ENCODE peak calls at places on chromosomes 3 and 15, in six cellular contexts. One of them, this sample, is unnamed.
A peak's percentile ranks its signal among the peaks of the same experiment; 100 is the strongest.

GRCh38 chr3:86865506-86865905 is 125.4 kb downstream of the VGLL3 start:
- DNase-seq in MCF 10A: no peak
- DNase-seq in pancreas: no peak
- DNase-seq in NCI-H345: no peak
- DNase-seq in CD4-positive, CD25-positive, alpha-beta regulatory T cell: no peak
- DNase-seq in body of pancreas: no peak
- DNase-seq in this sample: no peak

GRCh38 chr15:70514236-70514635 is 249.1 kb downstream of the UACA start:
- DNase-seq in MCF 10A: no peak
- DNase-seq in pancreas: no peak
- DNase-seq in NCI-H345: no peak
- DNase-seq in CD4-positive, CD25-positive, alpha-beta regulatory T cell: no peak
- DNase-seq in body of pancreas: no peak
- DNase-seq in this sample: no peak

GRCh38 chr3:184003187-184003967 is 14.3 kb downstream of the ABCC5 start:
- DNase-seq in MCF 10A: no peak
- DNase-seq in pancreas: no peak
- DNase-seq in NCI-H345: no peak
- DNase-seq in CD4-positive, CD25-positive, alpha-beta regulatory T cell: no peak
- DNase-seq in body of pancreas: no peak
- DNase-seq in this sample: no peak

GRCh38 chr3:52237659-52238172 is 1.2 kb downstream of the TWF2 start:
- DNase-seq in MCF 10A: peak; percentile 92
- DNase-seq in pancreas: peak; percentile 90
- DNase-seq in NCI-H345: no peak
- DNase-seq in CD4-positive, CD25-positive, alpha-beta regulatory T cell: no peak
- DNase-seq in body of pancreas: peak; percentile 85
- DNase-seq in this sample: peak; percentile 74

GRCh38 chr3:120227710-120228347 is 57.2 kb downstream of the GPR156 start:
- DNase-seq in MCF 10A: no peak
- DNase-seq in pancreas: no peak
- DNase-seq in NCI-H345: no peak
- DNase-seq in CD4-positive, CD25-positive, alpha-beta regulatory T cell: no peak
- DNase-seq in body of pancreas: no peak
- DNase-seq in this sample: no peak

GRCh38 chr15:40282144-40282869 is 557 bp downstream of the ANKRD63 start:
- DNase-seq in MCF 10A: no peak
- DNase-seq in pancreas: peak; percentile 87
- DNase-seq in NCI-H345: no peak
- DNase-seq in CD4-positive, CD25-positive, alpha-beta regulatory T cell: peak; percentile 64
- DNase-seq in body of pancreas: peak; percentile 56
- DNase-seq in this sample: no peak

GRCh38 chr3:101828289-101828688 is 21.0 kb upstream of the NFKBIZ start:
- DNase-seq in MCF 10A: no peak
- DNase-seq in pancreas: no peak
- DNase-seq in NCI-H345: no peak
- DNase-seq in CD4-positive, CD25-positive, alpha-beta regulatory T cell: no peak
- DNase-seq in body of pancreas: no peak
- DNase-seq in this sample: no peak

GRCh38 chr3:59422312-59422711 is 372.5 kb upstream of the CFAP20DC start:
- DNase-seq in MCF 10A: peak; percentile 63
- DNase-seq in pancreas: no peak
- DNase-seq in NCI-H345: no peak
- DNase-seq in CD4-positive, CD25-positive, alpha-beta regulatory T cell: no peak
- DNase-seq in body of pancreas: no peak
- DNase-seq in this sample: no peak

GRCh38 chr15:65743637-65744252 is 48.3 kb downstream of the DENND4A start:
- DNase-seq in MCF 10A: no peak
- DNase-seq in pancreas: no peak
- DNase-seq in NCI-H345: no peak
- DNase-seq in CD4-positive, CD25-positive, alpha-beta regulatory T cell: no peak
- DNase-seq in body of pancreas: no peak
- DNase-seq in this sample: no peak

GRCh38 chr15:48643776-48644497 is 1.6 kb downstream of the FBN1 start:
- DNase-seq in MCF 10A: no peak
- DNase-seq in pancreas: no peak
- DNase-seq in NCI-H345: no peak
- DNase-seq in CD4-positive, CD25-positive, alpha-beta regulatory T cell: no peak
- DNase-seq in body of pancreas: no peak
- DNase-seq in this sample: no peak

GRCh38 chr3:149134560-149134959 is 5.1 kb downstream of the HPS3 start:
- DNase-seq in MCF 10A: no peak
- DNase-seq in pancreas: no peak
- DNase-seq in NCI-H345: no peak
- DNase-seq in CD4-positive, CD25-positive, alpha-beta regulatory T cell: no peak
- DNase-seq in body of pancreas: no peak
- DNase-seq in this sample: no peak

GRCh38 chr3:72347819-72348319 is 500.4 kb downstream of the SHQ1 start:
- DNase-seq in MCF 10A: peak; percentile 94
- DNase-seq in pancreas: peak; percentile 79
- DNase-seq in NCI-H345: no peak
- DNase-seq in CD4-positive, CD25-positive, alpha-beta regulatory T cell: peak; percentile 88
- DNase-seq in body of pancreas: peak; percentile 82
- DNase-seq in this sample: peak; percentile 95

GRCh38 chr15:71115567-71116351 is 488 bp downstream of the THSD4 start:
- DNase-seq in MCF 10A: peak; percentile 64
- DNase-seq in pancreas: peak; percentile 76
- DNase-seq in NCI-H345: no peak
- DNase-seq in CD4-positive, CD25-positive, alpha-beta regulatory T cell: peak; percentile 5
- DNase-seq in body of pancreas: peak; percentile 41
- DNase-seq in this sample: peak; percentile 69

GRCh38 chr3:4573153-4573552 is 80.0 kb downstream of the ITPR1 start:
- DNase-seq in MCF 10A: no peak
- DNase-seq in pancreas: no peak
- DNase-seq in NCI-H345: no peak
- DNase-seq in CD4-positive, CD25-positive, alpha-beta regulatory T cell: no peak
- DNase-seq in body of pancreas: no peak
- DNase-seq in this sample: no peak

GRCh38 chr15:23472678-23473077 is 25.6 kb upstream of the GOLGA6L2 start:
- DNase-seq in MCF 10A: peak; percentile 6
- DNase-seq in pancreas: no peak
- DNase-seq in NCI-H345: no peak
- DNase-seq in CD4-positive, CD25-positive, alpha-beta regulatory T cell: no peak
- DNase-seq in body of pancreas: no peak
- DNase-seq in this sample: no peak

GRCh38 chr15:94375997-94376396 is 144.6 kb downstream of the MCTP2 start:
- DNase-seq in MCF 10A: no peak
- DNase-seq in pancreas: no peak
- DNase-seq in NCI-H345: no peak
- DNase-seq in CD4-positive, CD25-positive, alpha-beta regulatory T cell: no peak
- DNase-seq in body of pancreas: no peak
- DNase-seq in this sample: no peak

GRCh38 chr3:50447290-50447840 is 56.1 kb downstream of the CACNA2D2 start:
- DNase-seq in MCF 10A: no peak
- DNase-seq in pancreas: no peak
- DNase-seq in NCI-H345: no peak
- DNase-seq in CD4-positive, CD25-positive, alpha-beta regulatory T cell: no peak
- DNase-seq in body of pancreas: peak; percentile 27
- DNase-seq in this sample: no peak

GRCh38 chr3:56269755-56270154 is 198.5 kb downstream of the ERC2 start:
- DNase-seq in MCF 10A: no peak
- DNase-seq in pancreas: no peak
- DNase-seq in NCI-H345: no peak
- DNase-seq in CD4-positive, CD25-positive, alpha-beta regulatory T cell: no peak
- DNase-seq in body of pancreas: no peak
- DNase-seq in this sample: no peak

GRCh38 chr15:44836094-44836493 is 99.8 kb downstream of the TRIM69 start:
- DNase-seq in MCF 10A: no peak
- DNase-seq in pancreas: no peak
- DNase-seq in NCI-H345: no peak
- DNase-seq in CD4-positive, CD25-positive, alpha-beta regulatory T cell: no peak
- DNase-seq in body of pancreas: no peak
- DNase-seq in this sample: no peak

GRCh38 chr3:155323063-155323666 is 29.7 kb upstream of the STRIT1 start:
- DNase-seq in MCF 10A: peak; percentile 83
- DNase-seq in pancreas: no peak
- DNase-seq in NCI-H345: peak; percentile 40
- DNase-seq in CD4-positive, CD25-positive, alpha-beta regulatory T cell: peak; percentile 46
- DNase-seq in body of pancreas: peak; percentile 61
- DNase-seq in this sample: peak; percentile 47

GRCh38 chr3:48215876-48216275 is 7.4 kb upstream of the CAMP start:
- DNase-seq in MCF 10A: no peak
- DNase-seq in pancreas: no peak
- DNase-seq in NCI-H345: no peak
- DNase-seq in CD4-positive, CD25-positive, alpha-beta regulatory T cell: no peak
- DNase-seq in body of pancreas: peak; percentile 47
- DNase-seq in this sample: no peak

GRCh38 chr3:138493804-138494606 is 59.6 kb downstream of the ESYT3 start:
- DNase-seq in MCF 10A: peak; percentile 86
- DNase-seq in pancreas: no peak
- DNase-seq in NCI-H345: no peak
- DNase-seq in CD4-positive, CD25-positive, alpha-beta regulatory T cell: no peak
- DNase-seq in body of pancreas: no peak
- DNase-seq in this sample: no peak

GRCh38 chr3:57757642-57758297 is 1.7 kb downstream of the SLMAP start:
- DNase-seq in MCF 10A: peak; percentile 66
- DNase-seq in pancreas: peak; percentile 66
- DNase-seq in NCI-H345: no peak
- DNase-seq in CD4-positive, CD25-positive, alpha-beta regulatory T cell: no peak
- DNase-seq in body of pancreas: no peak
- DNase-seq in this sample: peak; percentile 6

GRCh38 chr3:42063886-42064285 is 27.3 kb upstream of the TRAK1 start:
- DNase-seq in MCF 10A: peak; percentile 82
- DNase-seq in pancreas: no peak
- DNase-seq in NCI-H345: no peak
- DNase-seq in CD4-positive, CD25-positive, alpha-beta regulatory T cell: no peak
- DNase-seq in body of pancreas: no peak
- DNase-seq in this sample: no peak

GRCh38 chr3:158094235-158094916 is 11.8 kb downstream of the SHOX2 start:
- DNase-seq in MCF 10A: no peak
- DNase-seq in pancreas: peak; percentile 78
- DNase-seq in NCI-H345: no peak
- DNase-seq in CD4-positive, CD25-positive, alpha-beta regulatory T cell: no peak
- DNase-seq in body of pancreas: no peak
- DNase-seq in this sample: no peak

GRCh38 chr3:150094150-150094932 is 123.6 kb upstream of the PFN2 start:
- DNase-seq in MCF 10A: peak; percentile 86
- DNase-seq in pancreas: no peak
- DNase-seq in NCI-H345: peak; percentile 43
- DNase-seq in CD4-positive, CD25-positive, alpha-beta regulatory T cell: no peak
- DNase-seq in body of pancreas: no peak
- DNase-seq in this sample: no peak

GRCh38 chr15:51366911-51367310 is 25.5 kb downstream of the GLDN start:
- DNase-seq in MCF 10A: peak; percentile 92
- DNase-seq in pancreas: no peak
- DNase-seq in NCI-H345: no peak
- DNase-seq in CD4-positive, CD25-positive, alpha-beta regulatory T cell: no peak
- DNase-seq in body of pancreas: peak; percentile 62
- DNase-seq in this sample: peak; percentile 28

GRCh38 chr3:192892981-192893827 is 24.5 kb downstream of the MB21D2 start:
- DNase-seq in MCF 10A: peak; percentile 90
- DNase-seq in pancreas: no peak
- DNase-seq in NCI-H345: no peak
- DNase-seq in CD4-positive, CD25-positive, alpha-beta regulatory T cell: peak; percentile 95
- DNase-seq in body of pancreas: peak; percentile 74
- DNase-seq in this sample: peak; percentile 10

GRCh38 chr15:93058128-93058527 is 30.9 kb downstream of the RGMA start:
- DNase-seq in MCF 10A: no peak
- DNase-seq in pancreas: peak; percentile 4
- DNase-seq in NCI-H345: no peak
- DNase-seq in CD4-positive, CD25-positive, alpha-beta regulatory T cell: no peak
- DNase-seq in body of pancreas: no peak
- DNase-seq in this sample: no peak

This sample was measured in prostate gland.